ENCODE peak calls at places on chromosomes 13 and 19, in six cellular contexts. E, F, M, U, I and Z are unnamed samples.

GRCh38 chr19:14061081-14061749 is 661 bp downstream of the PALM3 start:
- DNase-seq in I (no peak), M (no peak), U (no peak), F (no peak), E (no peak), Z (no peak)

GRCh38 chr13:78881746-78882145 is 222.8 kb upstream of the OBI1 start:
- DNase-seq in M (no peak), U (no peak), F (no peak), I (no peak), E (no peak), Z (no peak)

GRCh38 chr13:59774511-59774911 is 389.2 kb downstream of the DIAPH3 start:
- DNase-seq in F (no peak), I (no peak), M (no peak), U (peak), E (no peak), Z (no peak)

GRCh38 chr19:46660008-46660517 is 919 bp downstream of the DACT3 start:
- DNase-seq in F (no peak), U (no peak), I (no peak), E (no peak), M (peak), Z (no peak)

GRCh38 chr13:80389073-80390038 is 48.4 kb upstream of the SPRY2 start:
- DNase-seq in E (no peak), F (no peak), I (no peak), M (no peak), U (no peak), Z (no peak)

GRCh38 chr19:5690955-5691204 is 785 bp downstream of the RPL36 start:
- DNase-seq in M (no peak), F (no peak), I (no peak), U (no peak), E (no peak), Z (no peak)

GRCh38 chr13:32911506-32911905 is 104.7 kb upstream of the KL start:
- DNase-seq in M (peak), U (peak), F (no peak), I (no peak), E (no peak), Z (peak)

GRCh38 chr13:55199132-55199531 is 1941.6 kb upstream of the PRR20A start:
- DNase-seq in U (no peak), F (no peak), M (peak), I (no peak), E (no peak), Z (no peak)

GRCh38 chr13:114063545-114064515 is 68.6 kb downstream of the RASA3 start:
- DNase-seq in I (peak), F (no peak), U (no peak), E (peak), M (no peak), Z (no peak)

GRCh38 chr19:38506723-38507550 is 73.4 kb downstream of the RYR1 start:
- DNase-seq in E (peak), I (peak), F (peak), M (peak), U (peak), Z (peak)

GRCh38 chr13:30998548-30999140 is 66.2 kb downstream of the TEX26 start:
- DNase-seq in U (no peak), F (no peak), E (no peak), I (no peak), M (peak), Z (no peak)

GRCh38 chr19:19627442-19627715 is 641 bp downstream of the LPAR2 start:
- DNase-seq in F (no peak), E (no peak), M (no peak), I (no peak), U (peak), Z (no peak)

GRCh38 chr19:40908981-40909380 is 26.9 kb upstream of the CYP2A7 start:
- DNase-seq in M (no peak), I (no peak), E (no peak), U (no peak), F (no peak), Z (no peak)

GRCh38 chr13:29886446-29886845 is 36.0 kb upstream of the UBL3 start:
- DNase-seq in I (no peak), F (peak), U (no peak), M (no peak), E (no peak), Z (no peak)

GRCh38 chr19:8639821-8640401 is 9.5 kb downstream of the NFILZ start:
- DNase-seq in M (peak), E (no peak), I (no peak), U (no peak), F (no peak), Z (no peak)

GRCh38 chr13:61383101-61383500 is 32.5 kb downstream of the PCDH20 start:
- DNase-seq in I (no peak), M (no peak), F (no peak), E (no peak), U (no peak), Z (no peak)

GRCh38 chr19:29173896-29174295 is 39.1 kb downstream of the UQCRFS1 start:
- DNase-seq in E (no peak), M (no peak), U (no peak), I (no peak), F (no peak), Z (no peak)

GRCh38 chr19:18436651-18437478 is 1.1 kb downstream of the ISYNA1 start:
- DNase-seq in M (peak), U (no peak), E (peak), F (peak), I (peak), Z (peak)

GRCh38 chr19:3983936-3984583 is 1.2 kb downstream of the EEF2 start:
- DNase-seq in E (peak), U (no peak), I (no peak), M (peak), F (no peak), Z (no peak)

GRCh38 chr13:98033277-98034247 is 80.1 kb downstream of the IPO5 start:
- DNase-seq in U (peak), I (no peak), E (no peak), M (peak), F (no peak), Z (peak)

GRCh38 chr19:41816761-41817160 is 20.4 kb downstream of the CEACAM3 start:
- DNase-seq in F (no peak), M (no peak), U (no peak), E (no peak), I (no peak), Z (no peak)

GRCh38 chr19:7067716-7068115 is 1.8 kb upstream of the ZNF557 start:
- DNase-seq in U (no peak), I (no peak), E (no peak), F (no peak), M (no peak), Z (no peak)

GRCh38 chr19:50287331-50287730 is 41.8 kb downstream of the KCNC3 start:
- DNase-seq in E (no peak), F (no peak), M (no peak), I (no peak), U (no peak), Z (no peak)

GRCh38 chr13:101111894-101112293 is 304.4 kb downstream of the NALCN start:
- DNase-seq in F (no peak), M (no peak), I (no peak), U (no peak), E (no peak), Z (no peak)

DNA sequence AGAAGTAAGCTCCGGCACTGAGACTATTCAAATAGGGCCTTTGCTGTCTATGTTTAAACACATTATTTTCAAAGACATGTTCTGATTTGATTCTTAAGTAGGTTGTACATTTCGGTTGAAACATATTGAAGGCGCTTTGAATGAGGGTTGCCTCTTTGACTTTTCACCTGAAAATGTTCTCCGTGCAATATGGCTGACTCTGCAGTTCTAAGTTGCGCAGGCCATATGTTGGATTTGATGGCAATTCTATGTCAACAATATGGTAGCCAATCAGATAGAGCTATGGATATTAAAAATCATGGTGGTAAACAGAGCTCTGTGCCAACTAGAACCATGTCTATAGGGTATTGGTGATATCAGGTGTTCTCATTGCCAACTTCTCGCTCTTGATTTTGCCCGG is 307.3 kb downstream of the NALCN start:
- DNase-seq in U (no peak), E (no peak), M (no peak), I (no peak), F (no peak), Z (no peak)
- H3K27ac ChIP-seq in U (no peak), E (no peak), M (no peak), I (no peak), F (no peak), Z (no peak)

GRCh38 chr19:16893686-16893990 is 4.8 kb downstream of the F2RL3 start:
- DNase-seq in M (no peak), F (no peak), U (no peak), I (no peak), E (no peak), Z (no peak)

GRCh38 chr19:16892438-16892837 is 3.6 kb downstream of the F2RL3 start:
- DNase-seq in F (no peak), I (no peak), E (no peak), U (no peak), M (no peak), Z (peak)

GRCh38 chr19:16892868-16893685 is 4.3 kb downstream of the F2RL3 start:
- DNase-seq in U (no peak), I (no peak), M (no peak), F (no peak), E (no peak), Z (no peak)

GRCh38 chr19:16895467-16896097 is 6.8 kb downstream of the F2RL3 start:
- DNase-seq in E (no peak), I (no peak), F (no peak), U (no peak), M (no peak), Z (no peak)

GRCh38 chr19:16894080-16894479 is 5.3 kb downstream of the F2RL3 start:
- DNase-seq in E (no peak), U (no peak), F (no peak), I (no peak), M (no peak), Z (no peak)
- H3K27ac ChIP-seq in E (peak), U (peak), F (no peak), I (no peak), M (no peak), Z (no peak)

GRCh38 chr13:87368639-87369038 is 302.5 kb upstream of the SLITRK5 start:
- DNase-seq in I (no peak), F (no peak), E (no peak), M (no peak), U (no peak), Z (no peak)
- H3K27ac ChIP-seq in I (no peak), F (no peak), E (no peak), M (no peak), U (no peak), Z (no peak)

DNA sequence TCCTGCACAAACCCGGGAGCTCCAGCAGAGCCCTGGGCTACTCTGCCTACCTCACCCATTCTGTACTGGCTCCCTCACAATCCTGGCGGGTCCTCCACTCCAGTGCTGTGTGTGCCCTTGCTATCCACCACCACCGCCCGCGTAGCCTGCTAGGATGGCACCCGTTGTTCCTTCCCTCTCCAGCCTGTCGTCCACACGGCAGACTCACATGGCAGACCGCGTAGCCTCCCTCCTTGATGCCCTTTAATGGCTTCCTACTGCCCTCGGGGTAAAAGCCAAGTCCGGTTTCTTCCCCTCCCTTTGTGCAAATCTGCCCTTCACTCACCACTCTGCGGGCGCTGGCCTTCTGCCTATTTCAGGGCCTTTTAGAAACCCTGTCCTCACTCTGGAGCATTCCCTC is 106.6 kb downstream of the RAB20 start:
- DNase-seq in U (no peak), I (no peak), M (no peak), F (no peak), E (no peak), Z (no peak)
- H3K27ac ChIP-seq in U (no peak), I (peak), M (peak), F (no peak), E (no peak), Z (no peak)

DNA sequence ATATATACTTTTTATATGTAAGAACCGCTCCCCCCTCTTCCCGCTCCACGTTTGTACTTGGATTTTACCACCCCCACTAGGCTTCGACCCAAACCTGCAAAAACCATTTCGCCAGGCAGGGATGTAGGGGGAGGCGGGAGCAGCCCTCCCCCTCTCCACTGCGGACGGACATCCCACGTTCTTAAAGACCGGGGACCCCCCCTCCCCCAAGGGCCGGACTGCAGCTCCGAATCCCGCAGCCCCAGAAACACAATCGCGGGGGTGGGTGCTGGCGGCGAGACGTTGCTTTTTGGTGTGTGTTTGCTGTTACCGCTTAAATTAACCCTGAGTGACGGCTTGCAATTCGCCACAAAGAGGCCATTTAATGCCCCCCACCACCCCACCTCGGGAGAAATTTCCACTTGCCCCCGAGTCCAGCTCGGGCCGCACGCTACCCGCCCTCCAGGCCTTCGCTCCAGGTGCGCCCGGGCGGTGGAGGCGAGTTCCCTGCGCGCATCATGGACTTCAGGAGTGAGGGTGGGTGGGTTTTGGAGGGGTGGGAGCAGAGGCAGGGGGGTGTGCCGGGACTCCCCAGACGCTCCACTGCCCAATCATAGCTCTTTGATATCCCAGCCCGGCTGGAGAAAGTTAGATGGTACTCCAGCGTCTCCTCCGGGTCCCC is 15.8 kb downstream of the NFIX start:
- DNase-seq in U (no peak), M (no peak), I (no peak), E (no peak), F (no peak), Z (no peak)
- H3K27ac ChIP-seq in U (peak), M (no peak), I (peak), E (no peak), F (no peak), Z (no peak)

GRCh38 chr13:103835052-103835451 is 768.8 kb upstream of the SLC10A2 start:
- DNase-seq in E (no peak), U (no peak), F (no peak), I (no peak), M (no peak), Z (no peak)

GRCh38 chr13:103839460-103839859 is 773.2 kb upstream of the SLC10A2 start:
- DNase-seq in F (no peak), M (no peak), U (no peak), I (no peak), E (no peak), Z (no peak)
- H3K27ac ChIP-seq in F (no peak), M (no peak), U (no peak), I (no peak), E (no peak), Z (no peak)

GRCh38 chr13:113004126-113004525 is 35.1 kb downstream of the MCF2L start:
- DNase-seq in I (no peak), U (no peak), E (peak), M (no peak), F (no peak), Z (no peak)

GRCh38 chr13:113001251-113002140 is 32.5 kb downstream of the MCF2L start:
- DNase-seq in U (no peak), M (peak), F (no peak), E (peak), I (no peak), Z (no peak)

GRCh38 chr13:113002891-113003290 is 33.9 kb downstream of the MCF2L start:
- DNase-seq in M (no peak), F (no peak), U (no peak), E (no peak), I (no peak), Z (no peak)

GRCh38 chr13:113000575-113000974 is 31.6 kb downstream of the MCF2L start:
- DNase-seq in M (no peak), F (no peak), I (no peak), U (no peak), E (no peak), Z (no peak)

GRCh38 chr13:113002206-113002821 is 33.3 kb downstream of the MCF2L start:
- DNase-seq in M (peak), E (no peak), F (no peak), I (no peak), U (no peak), Z (no peak)
- H3K27ac ChIP-seq in M (peak), E (no peak), F (no peak), I (no peak), U (no peak), Z (no peak)